ENCODE peak calls at places on chromosomes 4 and X, in four cellular contexts. R is SK-N-SH, Y is fibroblast of lung, U is A673. K is an unnamed sample.

GRCh38 chr4:2794707-2795557 is 2.0 kb downstream of the SH3BP2 start:
- DNase-seq in R (no peak), U (no peak), Y (peak; percentile 80), K (peak; percentile 68)

GRCh38 chr4:24729041-24729730 is 66.2 kb upstream of the SOD3 start:
- DNase-seq in U (no peak), R (no peak), Y (no peak), K (no peak)

GRCh38 chr4:71229477-71230257 is 109.2 kb upstream of the SLC4A4 start:
- DNase-seq in R (peak; percentile 36), U (peak; percentile 49), Y (peak; percentile 83), K (no peak)

GRCh38 chrX:41164469-41164868 is 79.2 kb downstream of the USP9X start:
- DNase-seq in Y (no peak), U (no peak), R (no peak), K (no peak)

GRCh38 chr4:23022032-23022431 is 329.3 kb downstream of the GBA3 start:
- DNase-seq in U (no peak), Y (peak; percentile 70), R (no peak), K (peak; percentile 38)

GRCh38 chrX:111039606-111040005 is 56.4 kb upstream of the PAK3 start:
- DNase-seq in U (no peak), R (no peak), Y (no peak), K (no peak)

GRCh38 chrX:122046226-122046625 is 998.8 kb downstream of the GLUD2 start:
- DNase-seq in R (no peak), Y (no peak), U (no peak), K (no peak)

GRCh38 chr4:186762361-186762760 is 38.7 kb upstream of the FAT1 start:
- DNase-seq in Y (no peak), U (no peak), R (no peak), K (no peak)

GRCh38 chrX:136674270-136674986 is 26.5 kb downstream of the CD40LG start:
- DNase-seq in U (no peak), R (no peak), Y (no peak), K (no peak)

GRCh38 chr4:176769519-176769918 is 23.2 kb downstream of the VEGFC start:
- DNase-seq in U (no peak), R (no peak), Y (peak; percentile 98), K (peak; percentile 95)

GRCh38 chr4:172736046-172736445 is 432.6 kb upstream of the GALNT7 start:
- DNase-seq in Y (no peak), R (no peak), U (no peak), K (no peak)

GRCh38 chrX:44203791-44204190 is 139.7 kb downstream of the EFHC2 start:
- DNase-seq in R (no peak), U (no peak), Y (no peak), K (no peak)

GRCh38 chrX:149540621-149541520 is at the start of gene EOLA1:
- DNase-seq in R (peak; percentile 22), Y (peak; percentile 96), U (peak; percentile 95), K (peak; percentile 89)

GRCh38 chr4:48333587-48333986 is 7.7 kb upstream of the SLAIN2 start:
- DNase-seq in U (no peak), Y (no peak), R (no peak), K (no peak)

DNA sequence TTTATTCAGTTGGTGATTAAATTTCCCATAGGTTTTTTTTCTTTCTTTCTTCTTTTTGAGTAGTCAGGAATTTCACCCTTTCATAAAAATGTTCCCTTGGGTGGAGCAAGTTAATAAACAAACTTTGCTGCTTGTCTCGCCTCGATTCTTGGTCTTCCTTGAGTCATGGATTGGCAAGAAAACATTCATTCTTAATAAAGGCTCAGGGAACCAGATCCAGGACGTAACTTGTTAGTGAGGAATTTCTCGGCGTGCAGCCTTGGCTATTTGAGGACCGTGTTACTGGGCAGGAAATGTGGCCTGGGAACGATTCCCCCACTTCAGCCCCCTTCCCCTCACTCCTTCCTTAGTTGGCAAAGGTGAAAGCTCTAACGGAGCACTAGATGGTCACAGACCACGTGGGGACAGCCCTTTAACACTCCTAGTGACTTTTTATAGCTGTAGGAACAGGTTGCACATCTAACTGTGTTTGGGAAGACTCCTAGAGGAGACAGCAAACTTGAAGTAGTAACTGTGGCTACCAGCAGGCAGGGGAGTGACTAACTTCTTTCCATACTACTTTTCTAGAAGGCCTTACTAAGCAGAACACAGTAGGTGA is 106.8 kb downstream of the UCHL1 start:
- DNase-seq in R (no peak), U (no peak), Y (peak; percentile 65), K (no peak)
- H3K4me3 ChIP-seq in R (no peak overlapping the region), U (no peak overlapping the region), Y (no peak overlapping the region), K (no peak overlapping the region)

DNA sequence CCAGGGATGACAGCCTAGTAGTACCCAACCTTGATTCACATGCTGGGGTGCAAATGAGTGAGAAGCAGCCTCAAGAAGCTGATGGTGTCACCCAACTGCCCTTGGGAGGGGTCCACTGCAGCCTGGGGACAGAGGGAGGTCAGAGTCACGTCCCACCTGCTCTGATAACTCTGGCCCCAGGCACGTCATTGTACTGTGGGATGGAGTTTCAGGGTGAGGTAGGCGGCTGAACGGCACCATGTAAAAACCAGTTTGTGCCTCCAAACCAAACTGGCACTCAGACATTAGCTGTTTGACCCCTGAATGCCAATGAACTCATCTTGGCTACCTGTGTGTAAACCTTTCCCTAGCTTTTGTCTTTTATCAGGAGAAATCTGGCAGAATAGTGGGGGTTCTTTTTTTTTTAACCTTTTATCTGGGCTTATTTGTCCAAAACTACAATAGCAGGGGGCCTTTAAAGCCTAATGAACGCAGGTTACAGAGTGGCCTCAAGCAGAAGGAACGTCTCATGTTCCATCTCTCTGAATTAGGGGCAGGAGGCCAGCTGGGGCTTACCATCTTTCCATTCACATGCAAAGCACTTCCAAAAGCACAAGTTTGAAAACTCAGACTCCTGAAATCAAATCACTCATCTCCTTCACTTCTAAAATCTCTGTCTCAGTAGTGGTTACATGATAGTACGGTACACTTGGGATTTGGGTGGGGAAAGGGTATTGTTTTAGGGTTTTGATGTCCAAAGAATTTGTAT is 89.4 kb downstream of the IRF2 start:
- DNase-seq in Y (peak; percentile 33), R (no peak), U (no peak), K (no peak)
- H3K4me3 ChIP-seq in Y (peak overlapping the region; percentile 60), R (peak overlapping the region; percentile 56), U (no peak overlapping the region), K (peak overlapping the region; percentile 8)

DNA sequence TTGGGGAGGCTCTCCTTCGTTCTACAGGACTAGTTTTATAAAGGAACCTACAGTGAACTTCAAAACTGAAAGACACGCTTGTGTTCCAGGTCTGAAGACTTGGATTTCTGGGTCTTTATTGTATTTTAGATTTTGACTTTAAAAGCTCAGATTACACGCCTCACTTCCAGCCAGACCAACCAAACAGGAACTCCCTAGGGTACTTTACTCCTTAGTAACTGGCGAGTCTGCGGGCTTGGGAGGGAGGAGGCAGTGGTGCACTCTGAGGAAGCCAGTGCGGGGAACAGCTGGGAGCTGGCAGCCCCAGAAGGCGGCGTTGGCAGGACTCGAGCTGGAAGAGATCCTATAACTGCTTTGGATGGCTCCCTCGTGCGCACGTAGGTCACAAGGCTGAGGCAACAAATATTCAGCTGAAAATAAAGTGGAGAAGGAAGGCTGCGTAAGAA is 388 bp upstream of the PHKA1 start:
- DNase-seq in U (peak; percentile 68), Y (peak; percentile 88), R (peak; percentile 66), K (peak; percentile 71)
- H3K4me3 ChIP-seq in U (peak overlapping the region; percentile 42), Y (peak overlapping the region; percentile 62), R (peak overlapping the region; percentile 66), K (peak overlapping the region; percentile 51)

GRCh38 chrX:49061916-49062315 is 3.1 kb downstream of the CCDC120 start:
- DNase-seq in U (no peak), Y (no peak), R (no peak), K (no peak)

GRCh38 chrX:49060914-49061313 is 2.1 kb downstream of the CCDC120 start:
- DNase-seq in U (no peak), R (no peak), Y (no peak), K (no peak)

GRCh38 chrX:49061490-49061889 is 2.7 kb downstream of the CCDC120 start:
- DNase-seq in U (no peak), Y (no peak), R (no peak), K (no peak)

GRCh38 chrX:49058794-49059193 is at the start of gene CCDC120:
- DNase-seq in U (no peak), Y (no peak), R (no peak), K (no peak)

DNA sequence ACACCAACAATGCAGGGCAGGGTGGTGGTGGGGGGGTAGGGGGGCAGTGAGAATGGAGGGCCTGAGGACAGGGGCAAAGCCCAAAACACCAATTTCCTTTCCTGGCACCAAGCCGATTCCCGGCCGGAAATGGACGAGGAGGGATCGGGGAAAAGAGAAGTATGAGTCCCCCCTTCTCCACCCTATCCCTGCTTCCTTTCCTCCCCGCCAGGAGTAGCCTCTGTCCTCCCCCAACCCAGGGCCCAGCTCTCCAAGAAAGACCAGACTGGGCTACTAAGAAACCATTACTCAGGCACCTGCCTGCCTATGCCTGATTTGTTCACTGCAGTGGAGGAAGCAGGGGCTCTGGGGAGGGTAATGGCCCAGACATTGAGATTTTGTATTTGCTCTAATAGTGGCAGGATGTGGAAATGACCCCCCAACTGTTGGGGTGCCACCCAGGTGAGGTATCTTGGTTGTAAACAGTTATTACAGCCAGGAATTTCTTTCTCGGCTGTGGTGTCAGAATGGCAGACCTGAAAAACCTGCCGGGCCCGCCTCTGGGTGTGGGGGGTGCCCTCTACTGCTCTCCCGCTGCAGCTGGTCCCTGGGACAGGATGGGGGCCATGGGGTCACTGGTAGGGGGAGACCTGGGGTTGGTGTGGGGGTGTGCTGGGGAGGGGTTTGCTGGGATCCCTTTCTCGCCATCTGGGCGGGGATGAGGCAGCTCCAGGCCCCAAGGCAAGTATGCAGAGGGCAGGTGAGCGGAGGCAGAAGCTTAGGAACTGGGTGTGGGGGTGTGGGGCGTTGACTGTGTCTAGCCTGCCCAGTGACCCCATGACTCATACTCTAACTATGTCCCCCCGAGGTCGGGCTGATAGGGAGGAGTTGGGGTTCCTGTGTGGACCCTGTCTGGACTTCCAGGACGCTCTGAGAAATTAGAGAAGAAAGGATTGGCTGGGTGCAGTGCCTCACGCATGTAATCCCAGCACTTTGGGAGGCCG is 701 bp downstream of the CCDC120 start:
- DNase-seq in U (no peak), R (no peak), Y (no peak), K (no peak)
- H3K4me3 ChIP-seq in U (no peak overlapping the region), R (no peak overlapping the region), Y (no peak overlapping the region), K (no peak overlapping the region)

GRCh38 chr4:13430834-13431568 is 53.1 kb downstream of the RAB28 start:
- DNase-seq in U (peak; percentile 18), R (no peak), Y (no peak), K (no peak)

GRCh38 chr4:13432453-13432852 is 51.7 kb downstream of the RAB28 start:
- DNase-seq in U (no peak), R (no peak), Y (no peak), K (no peak)

GRCh38 chr4:13427599-13428325 is 56.4 kb downstream of the RAB28 start:
- DNase-seq in Y (peak; percentile 19), R (no peak), U (no peak), K (no peak)
- H3K4me3 ChIP-seq in Y (no peak overlapping the region), R (no peak overlapping the region), U (no peak overlapping the region), K (no peak overlapping the region)

DNA sequence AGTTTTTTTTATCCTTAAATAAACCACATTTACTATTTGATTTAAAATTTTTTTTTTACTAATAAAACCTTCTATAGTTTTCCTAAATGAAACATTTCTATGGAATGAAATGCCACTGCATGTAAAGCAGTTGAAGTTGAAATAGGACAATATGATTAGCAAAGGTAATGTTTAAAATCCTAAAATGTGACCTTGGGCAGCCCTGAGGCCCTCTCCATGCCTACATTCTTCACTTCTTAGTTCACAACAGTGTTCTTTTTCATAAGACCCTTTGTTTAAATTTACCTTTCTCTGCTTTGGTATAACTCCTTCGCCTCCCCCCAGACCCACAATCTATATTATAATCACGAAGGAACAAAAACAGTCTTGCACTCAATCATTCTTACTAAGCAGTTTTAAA is 124.4 kb upstream of the NAP1L5 start:
- DNase-seq in R (no peak), U (no peak), Y (no peak), K (no peak)
- H3K4me3 ChIP-seq in R (peak overlapping the region; percentile 59), U (no peak overlapping the region), Y (peak overlapping the region; percentile 93), K (peak overlapping the region; percentile 73)

K was measured in skeletal muscle cell.